ENCODE peak calls at places on chromosomes 2 and 18, in eight cellular contexts. P is C1 segment of cervical spinal cord; H is A549; K is NCI-H774; L is RKO; G is ureter; U is stimulated activated CD4-positive, alpha-beta T cell treated with anti-CD3 and anti-CD28 coated beads, TNF-alpha, amount 100 ng/mL, for 1 hour; D is BJ. S is an unnamed sample.

GRCh38 chr2:191539068-191539467 is 138.9 kb upstream of the NABP1 start:
- DNase-seq in D (no peak), U (no peak), K (no peak), H (peak), L (peak), G (no peak), P (no peak), S (peak)

GRCh38 chr2:182542501-182543258 is 115.8 kb upstream of the PDE1A start:
- DNase-seq in U (no peak), K (no peak), P (no peak), L (peak), D (no peak), G (no peak), H (no peak), S (no peak)

GRCh38 chr2:18745431-18746272 is 156.3 kb upstream of the NT5C1B start:
- DNase-seq in G (no peak), D (no peak), H (no peak), K (no peak), U (no peak), L (no peak), P (no peak), S (no peak)

GRCh38 chr2:45570671-45571334 is 40.3 kb downstream of the SRBD1 start:
- DNase-seq in L (no peak), K (no peak), H (no peak), P (no peak), D (no peak), G (no peak), U (no peak), S (no peak)

GRCh38 chr18:22868831-22869230 is 64.3 kb upstream of the RBBP8 start:
- DNase-seq in H (no peak), D (no peak), U (no peak), L (no peak), K (no peak), P (no peak), G (no peak), S (no peak)

GRCh38 chr2:218029366-218030360 is 26.9 kb upstream of the TNS1 start:
- DNase-seq in K (no peak), U (no peak), G (peak), H (no peak), L (no peak), P (no peak), D (no peak), S (no peak)

GRCh38 chr2:55120634-55121359 is 70.5 kb upstream of the RTN4 start:
- DNase-seq in D (no peak), H (no peak), G (no peak), K (no peak), P (no peak), U (no peak), L (no peak), S (peak)

GRCh38 chr2:44348385-44348784 is 12.9 kb downstream of the PREPL start:
- DNase-seq in H (no peak), U (no peak), L (no peak), K (no peak), P (no peak), D (peak), G (no peak), S (no peak)

GRCh38 chr2:231613054-231613654 is 20.5 kb downstream of the TEX44 start:
- DNase-seq in D (no peak), G (no peak), P (no peak), L (peak), H (no peak), K (no peak), U (no peak), S (no peak)

GRCh38 chr2:111946294-111947114 is 48.1 kb downstream of the MERTK start:
- DNase-seq in P (no peak), K (peak), G (peak), H (peak), D (peak), U (no peak), L (peak), S (no peak)

GRCh38 chr2:69366-70344 is 23.4 kb upstream of the FAM110C start:
- DNase-seq in G (no peak), L (no peak), D (no peak), U (no peak), H (no peak), P (no peak), K (no peak), S (no peak)

GRCh38 chr2:234802845-234803171 is 149.0 kb upstream of the SH3BP4 start:
- DNase-seq in P (no peak), D (no peak), H (no peak), L (no peak), K (no peak), G (no peak), U (no peak), S (no peak)

GRCh38 chr18:6279308-6279707 is 135.4 kb downstream of the L3MBTL4 start:
- DNase-seq in G (no peak), L (no peak), P (no peak), K (no peak), H (no peak), U (no peak), D (no peak), S (peak)

GRCh38 chr2:141767051-141767450 is 363.8 kb downstream of the LRP1B start:
- DNase-seq in D (peak), K (no peak), P (no peak), G (no peak), U (no peak), L (no peak), H (no peak), S (no peak)

GRCh38 chr2:174492963-174493431 is 6.2 kb upstream of the GPR155 start:
- DNase-seq in U (no peak), P (no peak), D (no peak), L (no peak), H (no peak), G (no peak), K (no peak), S (no peak)

GRCh38 chr2:44169155-44169898 is 652 bp downstream of the PPM1B start:
- DNase-seq in P (no peak), D (no peak), K (no peak), H (peak), L (peak), U (peak), G (peak), S (peak)

GRCh38 chr2:200482194-200482593 is 27.7 kb downstream of the KCTD18 start:
- DNase-seq in K (no peak), D (no peak), G (no peak), P (no peak), H (no peak), U (no peak), L (no peak), S (no peak)

GRCh38 chr18:27008575-27008974 is 143.1 kb upstream of the AQP4 start:
- DNase-seq in U (no peak), L (no peak), G (no peak), H (no peak), D (no peak), P (no peak), K (no peak), S (no peak)

GRCh38 chr2:2805263-2805662 is 474.2 kb upstream of the MYT1L start:
- DNase-seq in U (no peak), L (no peak), K (no peak), P (no peak), D (no peak), H (no peak), G (no peak), S (no peak)

GRCh38 chr18:11108956-11109355 is 40.4 kb downstream of the PIEZO2 start:
- DNase-seq in P (no peak), L (no peak), H (no peak), U (no peak), K (no peak), D (no peak), G (no peak), S (no peak)

GRCh38 chr18:32351014-32351413 is 119.7 kb downstream of the GAREM1 start:
- DNase-seq in H (no peak), D (peak), K (no peak), P (no peak), G (no peak), U (no peak), L (no peak), S (no peak)

GRCh38 chr2:124640221-124640750 is 615.2 kb downstream of the CNTNAP5 start:
- DNase-seq in P (no peak), D (no peak), H (no peak), G (no peak), U (no peak), L (no peak), K (no peak), S (no peak)

GRCh38 chr2:106158871-106159270 is 35.2 kb downstream of the UXS1 start:
- DNase-seq in P (no peak), U (no peak), G (no peak), L (no peak), H (no peak), D (no peak), K (no peak), S (no peak)

GRCh38 chr2:74441111-74441689 is 537 bp downstream of the RTKN start:
- DNase-seq in P (no peak), H (no peak), D (no peak), G (no peak), U (no peak), L (peak), K (no peak), S (peak)

GRCh38 chr2:26363323-26363722 is 16.7 kb upstream of the ADGRF3 start:
- DNase-seq in P (no peak), G (no peak), K (no peak), H (no peak), U (no peak), D (no peak), L (no peak), S (no peak)

GRCh38 chr2:163657257-163657656 is 78.6 kb downstream of the FIGN start:
- DNase-seq in K (no peak), D (no peak), H (no peak), P (no peak), G (no peak), L (no peak), U (no peak), S (no peak)

GRCh38 chr2:33153008-33153407 is 206.3 kb downstream of the LTBP1 start:
- DNase-seq in G (no peak), L (peak), U (no peak), H (no peak), P (no peak), K (no peak), D (no peak), S (no peak)

GRCh38 chr18:68316636-68317035 is 398.3 kb downstream of the TMX3 start:
- DNase-seq in P (no peak), K (peak), G (no peak), L (no peak), H (no peak), U (no peak), D (peak), S (no peak)

GRCh38 chr18:2907459-2908145 is 60.8 kb downstream of the EMILIN2 start:
- DNase-seq in L (no peak), K (no peak), P (no peak), U (no peak), D (no peak), G (no peak), H (no peak), S (no peak)

GRCh38 chr2:46239847-46240181 is 57.4 kb upstream of the EPAS1 start:
- DNase-seq in K (no peak), H (no peak), P (no peak), U (peak), L (no peak), D (no peak), G (no peak), S (no peak)

GRCh38 chr2:238108423-238109201 is 8.5 kb downstream of the ESPNL start:
- DNase-seq in G (no peak), L (no peak), P (no peak), U (no peak), H (no peak), D (no peak), K (no peak), S (peak)

GRCh38 chr18:57432765-57433400 is 2.3 kb upstream of the ONECUT2 start:
- DNase-seq in K (no peak), P (no peak), U (no peak), G (no peak), L (no peak), D (no peak), H (no peak), S (no peak)

GRCh38 chr18:33854827-33855139 is 276.8 kb downstream of the ASXL3 start:
- DNase-seq in U (no peak), D (no peak), L (no peak), H (no peak), G (no peak), K (no peak), P (no peak), S (no peak)

GRCh38 chr2:160608525-160609085 is 115.0 kb upstream of the RBMS1 start:
- DNase-seq in D (no peak), G (no peak), K (no peak), U (no peak), L (no peak), H (no peak), P (no peak), S (no peak)